ENCODE peak calls at places on chromosomes 4 and X, in ten cellular contexts. N is spleen, B is transverse colon, P is upper lobe of left lung, U is HepG2, C is breast epithelium, T is HCT116, L is Panc1, X is GM12878, Y is GM12892. O is an unnamed sample.

GRCh38 chr4:38821739-38822138 is 17.1 kb upstream of the TLR1 start:
- DNase-seq in P (no peak), X (no peak), B (no peak), U (no peak), L (no peak), N (no peak), T (no peak), Y (no peak), C (no peak), O (no peak)

GRCh38 chr4:114180481-114180880 is 201.0 kb upstream of the ARSJ start:
- DNase-seq in P (peak), T (peak), N (no peak), B (no peak), U (peak), C (no peak), Y (no peak), L (peak), X (no peak), O (no peak)

GRCh38 chr4:105551968-105552746 is at the start of gene ARHGEF38:
- DNase-seq in Y (no peak), U (no peak), P (peak), C (peak), L (no peak), N (no peak), T (no peak), B (peak), X (no peak), O (no peak)

GRCh38 chrX:41984628-41985027 is 61.3 kb upstream of the CASK start:
- DNase-seq in C (no peak), P (no peak), U (no peak), N (no peak), X (no peak), B (peak), Y (no peak), T (peak), L (no peak), O (no peak)

GRCh38 chr4:3291969-3292570 is 751 bp upstream of the RGS12 start:
- DNase-seq in Y (no peak), N (peak), B (peak), X (no peak), P (peak), T (peak), L (no peak), U (peak), C (peak), O (peak)

GRCh38 chr4:151921811-151922210 is 161.0 kb upstream of the GATB start:
- DNase-seq in T (no peak), L (no peak), B (no peak), Y (no peak), P (no peak), U (no peak), N (no peak), X (no peak), C (no peak), O (no peak)

GRCh38 chrX:132855760-132856341 is 102.6 kb downstream of the HS6ST2 start:
- DNase-seq in L (no peak), C (no peak), B (no peak), X (no peak), U (no peak), T (no peak), Y (no peak), P (no peak), N (no peak), O (no peak)

GRCh38 chr4:186472948-186473347 is 82.4 kb downstream of the MTNR1A start:
- DNase-seq in U (peak), B (no peak), X (no peak), P (no peak), C (no peak), N (no peak), T (peak), Y (no peak), L (no peak), O (no peak)

GRCh38 chr4:52037730-52038108 is 380 bp downstream of the SGCB start:
- DNase-seq in B (peak), T (no peak), Y (peak), U (no peak), C (no peak), L (no peak), X (no peak), N (no peak), P (no peak), O (peak)

GRCh38 chrX:39677987-39678840 is 419.5 kb downstream of the BCOR start:
- DNase-seq in B (no peak), C (no peak), N (no peak), T (no peak), X (no peak), Y (no peak), P (no peak), U (no peak), L (no peak), O (no peak)

GRCh38 chr4:128512161-128512560 is 224.5 kb upstream of the PGRMC2 start:
- DNase-seq in T (no peak), X (no peak), P (no peak), Y (no peak), B (no peak), L (no peak), N (no peak), C (no peak), U (no peak), O (no peak)

GRCh38 chrX:48794993-48795501 is 6.8 kb upstream of the HDAC6 start:
- DNase-seq in C (no peak), X (no peak), U (no peak), T (no peak), P (peak), B (no peak), L (no peak), N (no peak), Y (no peak), O (no peak)

GRCh38 chrX:69362889-69363288 is 141.2 kb upstream of the NALF2 start:
- DNase-seq in N (no peak), C (no peak), P (no peak), X (no peak), Y (no peak), B (no peak), L (no peak), T (no peak), U (no peak), O (no peak)

GRCh38 chr4:41913509-41913908 is 21.7 kb upstream of the TMEM33 start:
- DNase-seq in Y (no peak), C (no peak), N (no peak), T (peak), L (no peak), P (no peak), B (no peak), X (no peak), U (no peak), O (no peak)

GRCh38 chrX:136899206-136899605 is 18.7 kb upstream of the RBMX start:
- DNase-seq in L (no peak), C (no peak), B (no peak), T (no peak), U (no peak), Y (no peak), X (no peak), N (no peak), P (no peak), O (no peak)

GRCh38 chr4:120290553-120290952 is 223.9 kb upstream of the MAD2L1 start:
- DNase-seq in T (no peak), U (no peak), L (no peak), Y (no peak), X (no peak), C (no peak), B (no peak), N (no peak), P (no peak), O (no peak)

GRCh38 chrX:40005290-40006011 is 92.3 kb downstream of the BCOR start:
- DNase-seq in U (no peak), X (no peak), L (no peak), T (no peak), B (no peak), C (no peak), N (peak), P (no peak), Y (no peak), O (no peak)

GRCh38 chr4:10099521-10100325 is 16.9 kb downstream of the WDR1 start:
- DNase-seq in L (no peak), Y (no peak), X (no peak), U (no peak), T (no peak), N (no peak), P (no peak), C (no peak), B (no peak), O (no peak)

GRCh38 chr4:2837110-2837903 is 6.3 kb upstream of the ADD1 start:
- DNase-seq in B (peak), Y (no peak), U (no peak), X (no peak), L (no peak), N (no peak), C (no peak), P (peak), T (no peak), O (peak)

GRCh38 chr4:185211035-185211434 is 1.6 kb downstream of the SNX25 start:
- DNase-seq in L (no peak), X (no peak), P (no peak), C (no peak), B (no peak), T (no peak), N (no peak), U (no peak), Y (no peak), O (no peak)

DNA sequence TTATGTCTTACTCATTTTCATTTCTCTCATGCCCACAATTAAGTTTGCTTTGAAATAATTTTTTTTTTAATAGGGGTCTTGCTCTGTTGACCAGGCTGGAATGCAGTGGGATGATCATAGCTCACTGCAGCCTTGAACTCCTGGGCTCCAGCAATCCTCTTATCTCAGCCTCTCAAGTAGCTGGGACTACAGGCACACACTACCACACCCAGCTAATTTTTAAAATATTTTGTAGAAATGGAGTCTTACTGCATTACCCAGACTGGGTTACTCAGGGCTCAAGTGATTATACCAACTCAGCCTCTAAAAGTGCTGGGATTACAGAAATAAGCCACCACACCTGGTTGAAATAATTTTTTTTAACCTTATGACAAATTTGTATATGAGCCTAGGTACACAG is 19.2 kb upstream of the MAB21L2 start:
- DNase-seq in C (no peak), T (no peak), P (no peak), X (no peak), B (no peak), Y (no peak), L (no peak), U (no peak), N (no peak), O (no peak)
- TF ChIP-seq POLR2AphosphoS5 in C (no peak), T (no peak), P (no peak), X (no peak), B (no peak), Y (no peak), L (no peak), U (no peak), N (no peak), O (no peak)

GRCh38 chr4:154741131-154741530 is 2.7 kb upstream of the LRAT start:
- DNase-seq in L (no peak), N (no peak), U (no peak), P (no peak), Y (no peak), X (no peak), T (no peak), C (no peak), B (no peak), O (no peak)

GRCh38 chr4:154744341-154744948 is 645 bp downstream of the LRAT start:
- DNase-seq in X (no peak), Y (no peak), B (no peak), U (no peak), T (no peak), N (no peak), C (no peak), L (no peak), P (no peak), O (no peak)

GRCh38 chr4:154741877-154742851 is 1.6 kb upstream of the LRAT start:
- DNase-seq in B (no peak), X (no peak), U (no peak), L (no peak), P (no peak), Y (no peak), N (no peak), T (no peak), C (no peak), O (no peak)

GRCh38 chr4:154740462-154740861 is 3.3 kb upstream of the LRAT start:
- DNase-seq in B (no peak), L (no peak), X (no peak), P (no peak), U (no peak), N (no peak), Y (no peak), C (no peak), T (no peak), O (no peak)

DNA sequence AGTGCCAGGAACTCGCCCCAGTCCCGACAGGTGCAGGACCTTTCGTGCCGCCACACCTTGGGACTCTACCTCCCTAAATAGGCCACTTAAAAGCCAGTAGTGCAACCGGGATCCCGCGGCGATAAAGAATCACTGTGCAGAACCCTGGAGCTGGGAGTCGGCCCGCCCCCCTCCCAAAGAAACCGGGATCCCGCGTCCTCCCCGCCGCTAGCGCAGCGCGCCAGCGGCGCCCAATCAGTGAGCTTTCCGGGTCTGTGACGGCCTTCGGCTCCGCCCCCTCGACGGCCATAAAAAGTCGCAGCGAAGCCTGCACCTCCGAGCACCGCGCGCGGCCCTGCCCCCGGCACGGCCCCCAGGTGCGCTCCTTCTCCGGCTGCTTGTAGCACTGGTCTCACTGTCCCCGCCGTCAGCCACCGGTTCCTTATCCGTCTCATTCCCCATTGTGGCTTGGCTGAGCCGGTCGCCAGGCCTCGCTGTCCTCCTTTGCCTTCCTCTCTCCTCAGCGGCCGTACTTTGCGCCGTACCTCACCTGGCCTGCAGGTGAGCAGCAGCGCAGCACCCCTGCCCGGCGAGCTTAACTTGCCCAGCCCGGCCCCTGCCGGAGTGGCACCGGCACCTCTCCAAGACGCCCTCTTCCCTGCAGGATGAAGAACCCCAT is at the start of gene LRAT:
- DNase-seq in P (peak), X (no peak), U (no peak), T (peak), L (no peak), N (peak), C (peak), Y (no peak), B (peak), O (peak)
- TF ChIP-seq POLR2AphosphoS5 in P (no peak), X (no peak), U (no peak), T (peak), L (no peak), N (no peak), C (no peak), Y (no peak), B (no peak), O (peak)

GRCh38 chr4:32706893-32707292 is 1986.7 kb downstream of the PCDH7 start:
- DNase-seq in Y (no peak), N (no peak), C (no peak), T (no peak), P (no peak), B (no peak), X (no peak), L (no peak), U (no peak), O (no peak)
- TF ChIP-seq POLR2AphosphoS5 in Y (no peak), N (no peak), C (no peak), T (no peak), P (no peak), B (no peak), X (no peak), L (no peak), U (no peak), O (no peak)

GRCh38 chrX:49921109-49921508 is 1.3 kb upstream of the CLCN5 start:
- DNase-seq in T (no peak), N (no peak), P (no peak), U (no peak), B (no peak), C (no peak), L (no peak), X (no peak), Y (no peak), O (no peak)

GRCh38 chrX:49919617-49920016 is 2.8 kb upstream of the CLCN5 start:
- DNase-seq in T (no peak), B (peak), X (no peak), U (peak), N (no peak), C (no peak), L (peak), Y (no peak), P (peak), O (peak)

GRCh38 chrX:49922291-49923241 is at the start of gene CLCN5:
- DNase-seq in C (peak), B (peak), X (peak), U (peak), P (peak), Y (peak), L (peak), T (peak), N (peak), O (peak)
- TF ChIP-seq POLR2AphosphoS5 in C (no peak), B (peak), X (no peak), U (peak), P (no peak), Y (no peak), L (peak), T (peak), N (peak), O (peak)

O was measured in sigmoid colon.